ENCODE peak calls at places on chromosomes 5 and 9, in eight cellular contexts. One of them, this sample, is unnamed.

GRCh38 chr5:124873189-124873588 is 126.8 kb upstream of the ZNF608 start:
- DNase-seq in cardiac muscle cell: no peak
- DNase-seq in GM13977: no peak
- DNase-seq in neural crest cell: no peak
- DNase-seq in B cell: no peak
- DNase-seq in heart right ventricle: no peak
- DNase-seq in foreskin keratinocyte: no peak
- DNase-seq in BJ: no peak
- DNase-seq in this sample: no peak

GRCh38 chr9:5561828-5562488 is 51.6 kb downstream of the PDCD1LG2 start:
- DNase-seq in cardiac muscle cell: no peak
- DNase-seq in GM13977: no peak
- DNase-seq in neural crest cell: no peak
- DNase-seq in B cell: no peak
- DNase-seq in heart right ventricle: no peak
- DNase-seq in foreskin keratinocyte: no peak
- DNase-seq in BJ: no peak
- DNase-seq in this sample: no peak

GRCh38 chr5:93845376-93845775 is 104.0 kb upstream of the POU5F2 start:
- DNase-seq in cardiac muscle cell: no peak
- DNase-seq in GM13977: no peak
- DNase-seq in neural crest cell: no peak
- DNase-seq in B cell: no peak
- DNase-seq in heart right ventricle: no peak
- DNase-seq in foreskin keratinocyte: peak
- DNase-seq in BJ: no peak
- DNase-seq in this sample: no peak

GRCh38 chr5:80318212-80318611 is 1.6 kb upstream of the SPZ1 start:
- DNase-seq in cardiac muscle cell: no peak
- DNase-seq in GM13977: no peak
- DNase-seq in neural crest cell: no peak
- DNase-seq in B cell: no peak
- DNase-seq in heart right ventricle: no peak
- DNase-seq in foreskin keratinocyte: no peak
- DNase-seq in BJ: no peak
- DNase-seq in this sample: no peak

GRCh38 chr9:137295313-137296213 is 6.5 kb downstream of the NRARP start:
- DNase-seq in cardiac muscle cell: peak
- DNase-seq in GM13977: peak
- DNase-seq in neural crest cell: peak
- DNase-seq in B cell: peak
- DNase-seq in heart right ventricle: peak
- DNase-seq in foreskin keratinocyte: no peak
- DNase-seq in BJ: no peak
- DNase-seq in this sample: no peak

GRCh38 chr9:27505744-27506161 is 18.3 kb upstream of the IFNK start:
- DNase-seq in cardiac muscle cell: no peak
- DNase-seq in GM13977: no peak
- DNase-seq in neural crest cell: no peak
- DNase-seq in B cell: no peak
- DNase-seq in heart right ventricle: no peak
- DNase-seq in foreskin keratinocyte: peak
- DNase-seq in BJ: no peak
- DNase-seq in this sample: no peak

GRCh38 chr5:68406344-68406743 is 190.8 kb downstream of the PIK3R1 start:
- DNase-seq in cardiac muscle cell: no peak
- DNase-seq in GM13977: no peak
- DNase-seq in neural crest cell: no peak
- DNase-seq in B cell: no peak
- DNase-seq in heart right ventricle: no peak
- DNase-seq in foreskin keratinocyte: peak
- DNase-seq in BJ: no peak
- DNase-seq in this sample: no peak

GRCh38 chr5:1247811-1248210 is 22.6 kb downstream of the SLC6A18 start:
- DNase-seq in cardiac muscle cell: no peak
- DNase-seq in GM13977: no peak
- DNase-seq in neural crest cell: no peak
- DNase-seq in B cell: no peak
- DNase-seq in heart right ventricle: no peak
- DNase-seq in foreskin keratinocyte: no peak
- DNase-seq in BJ: no peak
- DNase-seq in this sample: no peak

GRCh38 chr9:131738838-131739191 is 1.1 kb downstream of the RAPGEF1 start:
- DNase-seq in cardiac muscle cell: no peak
- DNase-seq in GM13977: peak
- DNase-seq in neural crest cell: peak
- DNase-seq in B cell: no peak
- DNase-seq in heart right ventricle: no peak
- DNase-seq in foreskin keratinocyte: peak
- DNase-seq in BJ: no peak
- DNase-seq in this sample: no peak

GRCh38 chr5:78889759-78890158 is 95.4 kb downstream of the ARSB start:
- DNase-seq in cardiac muscle cell: no peak
- DNase-seq in GM13977: no peak
- DNase-seq in neural crest cell: no peak
- DNase-seq in B cell: no peak
- DNase-seq in heart right ventricle: no peak
- DNase-seq in foreskin keratinocyte: peak
- DNase-seq in BJ: no peak
- DNase-seq in this sample: no peak

GRCh38 chr5:112635771-112636170 is 101.9 kb upstream of the APC start:
- DNase-seq in cardiac muscle cell: no peak
- DNase-seq in GM13977: no peak
- DNase-seq in neural crest cell: no peak
- DNase-seq in B cell: no peak
- DNase-seq in heart right ventricle: no peak
- DNase-seq in foreskin keratinocyte: no peak
- DNase-seq in BJ: no peak
- DNase-seq in this sample: no peak

GRCh38 chr9:131278421-131279111 is 2.3 kb upstream of the FAM78A start:
- DNase-seq in cardiac muscle cell: no peak
- DNase-seq in GM13977: no peak
- DNase-seq in neural crest cell: no peak
- DNase-seq in B cell: peak
- DNase-seq in heart right ventricle: no peak
- DNase-seq in foreskin keratinocyte: no peak
- DNase-seq in BJ: no peak
- DNase-seq in this sample: no peak

GRCh38 chr5:133319905-133320520 is 268.2 kb downstream of the HSPA4 start:
- DNase-seq in cardiac muscle cell: no peak
- DNase-seq in GM13977: no peak
- DNase-seq in neural crest cell: no peak
- DNase-seq in B cell: no peak
- DNase-seq in heart right ventricle: no peak
- DNase-seq in foreskin keratinocyte: peak
- DNase-seq in BJ: no peak
- DNase-seq in this sample: no peak
- TF ChIP-seq CTCF in cardiac muscle cell: peak
- TF ChIP-seq CTCF in GM13977: peak
- TF ChIP-seq CTCF in neural crest cell: peak
- TF ChIP-seq CTCF in B cell: no peak
- TF ChIP-seq CTCF in heart right ventricle: no peak
- TF ChIP-seq CTCF in foreskin keratinocyte: peak
- TF ChIP-seq CTCF in BJ: no peak
- TF ChIP-seq CTCF in this sample: peak

GRCh38 chr9:104304925-104305324 is 199.1 kb upstream of the OR13F1 start:
- DNase-seq in cardiac muscle cell: no peak
- DNase-seq in GM13977: no peak
- DNase-seq in neural crest cell: no peak
- DNase-seq in B cell: no peak
- DNase-seq in heart right ventricle: no peak
- DNase-seq in foreskin keratinocyte: no peak
- DNase-seq in BJ: no peak
- DNase-seq in this sample: no peak

GRCh38 chr9:104300125-104300524 is 203.9 kb upstream of the OR13F1 start:
- DNase-seq in cardiac muscle cell: no peak
- DNase-seq in GM13977: no peak
- DNase-seq in neural crest cell: no peak
- DNase-seq in B cell: no peak
- DNase-seq in heart right ventricle: no peak
- DNase-seq in foreskin keratinocyte: no peak
- DNase-seq in BJ: no peak
- DNase-seq in this sample: no peak

GRCh38 chr9:104301770-104302169 is 202.3 kb upstream of the OR13F1 start:
- DNase-seq in cardiac muscle cell: no peak
- DNase-seq in GM13977: no peak
- DNase-seq in neural crest cell: no peak
- DNase-seq in B cell: no peak
- DNase-seq in heart right ventricle: no peak
- DNase-seq in foreskin keratinocyte: peak
- DNase-seq in BJ: no peak
- DNase-seq in this sample: peak

DNA sequence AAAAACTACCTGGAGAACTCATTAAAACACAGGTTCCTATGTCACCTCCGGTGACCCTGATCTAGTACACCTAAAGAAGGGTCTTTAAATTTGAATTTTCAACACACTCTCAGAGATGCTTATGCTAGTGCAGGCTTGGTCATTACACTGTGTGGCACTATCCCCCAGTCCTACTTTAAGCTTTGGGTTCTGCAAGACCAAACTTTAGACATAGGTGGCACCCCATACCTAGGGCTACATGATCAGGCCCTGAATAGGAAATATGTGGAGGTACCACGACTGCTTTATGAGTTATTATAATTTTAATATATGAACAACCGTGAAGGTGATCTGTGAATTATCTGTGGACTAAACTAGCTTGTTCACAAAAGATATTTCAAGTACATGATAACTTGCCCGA is 201.3 kb upstream of the OR13F1 start:
- DNase-seq in cardiac muscle cell: no peak
- DNase-seq in GM13977: no peak
- DNase-seq in neural crest cell: no peak
- DNase-seq in B cell: no peak
- DNase-seq in heart right ventricle: no peak
- DNase-seq in foreskin keratinocyte: no peak
- DNase-seq in BJ: no peak
- DNase-seq in this sample: no peak
- TF ChIP-seq CTCF in cardiac muscle cell: no peak
- TF ChIP-seq CTCF in GM13977: no peak
- TF ChIP-seq CTCF in neural crest cell: no peak
- TF ChIP-seq CTCF in B cell: no peak
- TF ChIP-seq CTCF in heart right ventricle: no peak
- TF ChIP-seq CTCF in foreskin keratinocyte: no peak
- TF ChIP-seq CTCF in BJ: no peak
- TF ChIP-seq CTCF in this sample: no peak

DNA sequence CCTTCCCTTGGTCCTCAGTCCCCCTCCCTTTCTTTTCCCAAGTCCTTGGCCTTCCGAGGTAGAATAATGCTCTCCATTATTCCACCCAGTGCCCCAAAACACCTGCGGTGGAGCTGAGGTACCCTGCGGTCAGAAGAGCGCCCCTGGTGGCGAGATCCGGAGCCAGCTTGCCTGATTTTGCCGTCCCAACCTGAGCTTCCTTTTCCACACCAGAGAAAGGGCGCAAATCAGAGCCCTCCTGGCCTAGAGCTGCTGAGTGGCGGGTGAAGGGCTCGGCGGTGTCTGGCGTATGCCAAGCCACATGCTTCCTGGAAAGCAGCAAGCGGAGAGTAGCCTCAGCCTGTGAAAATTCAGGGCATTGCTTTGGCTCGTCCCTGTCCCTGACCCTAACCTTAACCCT is 21.1 kb upstream of the CARTPT start:
- DNase-seq in cardiac muscle cell: no peak
- DNase-seq in GM13977: no peak
- DNase-seq in neural crest cell: no peak
- DNase-seq in B cell: no peak
- DNase-seq in heart right ventricle: peak
- DNase-seq in foreskin keratinocyte: no peak
- DNase-seq in BJ: no peak
- DNase-seq in this sample: no peak
- TF ChIP-seq CTCF in cardiac muscle cell: peak
- TF ChIP-seq CTCF in GM13977: peak
- TF ChIP-seq CTCF in neural crest cell: peak
- TF ChIP-seq CTCF in B cell: no peak
- TF ChIP-seq CTCF in heart right ventricle: peak
- TF ChIP-seq CTCF in foreskin keratinocyte: peak
- TF ChIP-seq CTCF in BJ: peak
- TF ChIP-seq CTCF in this sample: peak

GRCh38 chr9:77451507-77451906 is 196.6 kb downstream of the GNA14 start:
- DNase-seq in cardiac muscle cell: no peak
- DNase-seq in GM13977: no peak
- DNase-seq in neural crest cell: no peak
- DNase-seq in B cell: no peak
- DNase-seq in heart right ventricle: no peak
- DNase-seq in foreskin keratinocyte: no peak
- DNase-seq in BJ: no peak
- DNase-seq in this sample: no peak

GRCh38 chr9:77447646-77448045 is 200.5 kb downstream of the GNA14 start:
- DNase-seq in cardiac muscle cell: no peak
- DNase-seq in GM13977: no peak
- DNase-seq in neural crest cell: no peak
- DNase-seq in B cell: no peak
- DNase-seq in heart right ventricle: no peak
- DNase-seq in foreskin keratinocyte: no peak
- DNase-seq in BJ: no peak
- DNase-seq in this sample: no peak

GRCh38 chr9:77450093-77450475 is 198.0 kb downstream of the GNA14 start:
- DNase-seq in cardiac muscle cell: no peak
- DNase-seq in GM13977: no peak
- DNase-seq in neural crest cell: no peak
- DNase-seq in B cell: no peak
- DNase-seq in heart right ventricle: no peak
- DNase-seq in foreskin keratinocyte: no peak
- DNase-seq in BJ: no peak
- DNase-seq in this sample: no peak

GRCh38 chr9:77453857-77454647 is 194.1 kb downstream of the GNA14 start:
- DNase-seq in cardiac muscle cell: no peak
- DNase-seq in GM13977: no peak
- DNase-seq in neural crest cell: no peak
- DNase-seq in B cell: no peak
- DNase-seq in heart right ventricle: no peak
- DNase-seq in foreskin keratinocyte: no peak
- DNase-seq in BJ: no peak
- DNase-seq in this sample: no peak

DNA sequence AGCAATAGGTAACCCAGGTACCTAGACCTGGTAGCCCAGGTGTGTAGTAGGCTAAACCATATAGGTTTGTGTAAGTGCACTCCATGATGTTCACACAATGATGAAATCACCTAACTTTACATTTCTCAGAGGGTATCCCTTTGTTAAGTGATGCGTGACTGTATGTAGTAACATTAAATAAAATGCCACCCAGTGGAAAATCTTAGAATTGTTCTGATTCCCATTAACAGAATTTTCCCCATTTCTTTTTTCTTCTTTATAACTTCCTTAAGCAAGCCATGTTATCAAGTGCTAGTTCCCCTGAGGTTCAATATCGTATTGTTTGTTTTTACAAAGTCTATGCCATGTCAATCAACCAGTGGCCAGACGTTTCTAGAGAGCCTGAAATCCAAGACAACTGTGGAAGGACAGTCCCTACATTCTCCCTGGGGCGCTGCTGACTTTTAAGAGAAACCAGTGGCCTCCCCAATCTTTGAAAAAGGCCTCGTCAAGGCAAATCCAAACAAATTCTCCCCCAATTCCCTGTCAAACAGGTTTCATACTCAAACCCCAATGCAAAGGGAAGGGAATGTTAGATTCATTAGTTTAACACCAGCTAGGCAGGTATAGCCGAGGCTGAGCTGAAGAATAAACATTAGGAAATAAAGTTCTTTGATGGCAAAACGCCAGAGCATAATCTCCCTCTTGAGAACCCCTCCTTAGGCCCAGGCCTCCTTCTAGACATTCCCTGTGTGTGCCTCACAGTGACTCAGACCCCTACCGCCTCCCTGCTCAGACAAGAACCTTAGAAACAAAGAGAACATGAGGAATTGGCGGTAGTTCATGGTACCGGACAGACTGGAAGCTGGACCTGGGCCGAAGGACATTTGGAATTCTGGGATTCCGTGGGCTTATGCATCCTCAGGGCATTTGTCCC is 198.7 kb downstream of the GNA14 start:
- DNase-seq in cardiac muscle cell: no peak
- DNase-seq in GM13977: no peak
- DNase-seq in neural crest cell: no peak
- DNase-seq in B cell: no peak
- DNase-seq in heart right ventricle: no peak
- DNase-seq in foreskin keratinocyte: peak
- DNase-seq in BJ: no peak
- DNase-seq in this sample: no peak
- TF ChIP-seq CTCF in cardiac muscle cell: peak
- TF ChIP-seq CTCF in GM13977: no peak
- TF ChIP-seq CTCF in neural crest cell: peak
- TF ChIP-seq CTCF in B cell: no peak
- TF ChIP-seq CTCF in heart right ventricle: no peak
- TF ChIP-seq CTCF in foreskin keratinocyte: peak
- TF ChIP-seq CTCF in BJ: peak
- TF ChIP-seq CTCF in this sample: peak